ENCODE peak calls at places on chromosomes 11 and 22, in nine cellular contexts. A is uterus; H is tibial artery; K is effector memory CD4-positive, alpha-beta T cell; O is Karpas-422; J is Peyer's patch; V is adipocyte; N is spleen; Z is heart right ventricle. P is an unnamed sample. For H3K4me1, the result is how much of the 10 kb centered on the place peaks cover.

GRCh38 chr22:37462983-37463382 is 23.2 kb downstream of the MFNG start:
- DNase-seq in A (no peak), H (no peak), K (no peak), O (peak), J (no peak), V (peak), N (no peak), Z (no peak), P (no peak)

GRCh38 chr22:50702261-50702671 is 29.6 kb downstream of the SHANK3 start:
- DNase-seq in A (no peak), H (no peak), K (no peak), O (no peak), J (no peak), V (no peak), N (peak), Z (no peak), P (no peak)

GRCh38 chr11:23594755-23595154 is 734.5 kb upstream of the CCDC179 start:
- DNase-seq in A (no peak), H (no peak), K (no peak), O (no peak), J (no peak), V (no peak), N (no peak), Z (no peak), P (no peak)

GRCh38 chr11:59542142-59542810 is 30.9 kb downstream of the OR4D9 start:
- DNase-seq in A (no peak), H (no peak), K (no peak), O (no peak), J (no peak), V (no peak), N (no peak), Z (no peak), P (no peak)

GRCh38 chr11:133726576-133726975 is 118.7 kb downstream of the SPATA19 start:
- DNase-seq in A (no peak), H (no peak), K (no peak), O (no peak), J (no peak), V (no peak), N (no peak), Z (no peak), P (no peak)

GRCh38 chr22:50576070-50576469 is 2.2 kb downstream of the CPT1B start:
- DNase-seq in A (no peak), H (no peak), K (no peak), O (no peak), J (no peak), V (peak), N (no peak), Z (no peak), P (no peak)

GRCh38 chr22:38871360-38872171 is 450 bp downstream of the CBX6 start:
- DNase-seq in A (no peak), H (no peak), K (no peak), O (peak), J (peak), V (peak), N (peak), Z (no peak), P (no peak)

GRCh38 chr11:48122246-48122645 is 94.4 kb upstream of the OR4B1 start:
- DNase-seq in A (no peak), H (no peak), K (no peak), O (no peak), J (no peak), V (no peak), N (no peak), Z (no peak), P (peak)

GRCh38 chr11:99534812-99535211 is 514.1 kb downstream of the CNTN5 start:
- DNase-seq in A (no peak), H (no peak), K (no peak), O (no peak), J (no peak), V (peak), N (no peak), Z (no peak), P (no peak)

GRCh38 chr22:39214383-39215069 is 30.3 kb downstream of the PDGFB start:
- DNase-seq in A (no peak), H (no peak), K (no peak), O (no peak), J (no peak), V (peak), N (peak), Z (no peak), P (no peak)

GRCh38 chr11:71432761-71433647 is 15.2 kb downstream of the DHCR7 start:
- DNase-seq in A (no peak), H (no peak), K (no peak), O (no peak), J (no peak), V (no peak), N (no peak), Z (no peak), P (no peak)

GRCh38 chr11:29272019-29272654 is 744.7 kb downstream of the KCNA4 start:
- DNase-seq in A (no peak), H (no peak), K (no peak), O (no peak), J (no peak), V (peak), N (no peak), Z (no peak), P (no peak)

GRCh38 chr11:16632295-16633200 is 105.9 kb upstream of the C11orf58 start:
- DNase-seq in A (no peak), H (no peak), K (no peak), O (peak), J (no peak), V (peak), N (no peak), Z (no peak), P (no peak)

GRCh38 chr11:11998091-11998781 is 10.2 kb downstream of the DKK3 start:
- DNase-seq in A (no peak), H (no peak), K (no peak), O (no peak), J (no peak), V (peak), N (no peak), Z (no peak), P (no peak)

GRCh38 chr11:28757725-28758515 is 649.7 kb downstream of the METTL15 start:
- DNase-seq in A (no peak), H (no peak), K (no peak), O (no peak), J (no peak), V (peak), N (no peak), Z (no peak), P (no peak)

GRCh38 chr22:31271485-31271884 is 20.8 kb downstream of the PIK3IP1 start:
- DNase-seq in A (no peak), H (no peak), K (no peak), O (no peak), J (no peak), V (no peak), N (no peak), Z (no peak), P (no peak)

GRCh38 chr11:108223449-108224149 is 732 bp downstream of the ATM start:
- DNase-seq in A (no peak), H (peak), K (no peak), O (peak), J (no peak), V (peak), N (no peak), Z (no peak), P (no peak)

GRCh38 chr11:92830382-92831148 is 138.9 kb upstream of the MTNR1B start:
- DNase-seq in A (no peak), H (no peak), K (no peak), O (peak), J (no peak), V (no peak), N (no peak), Z (no peak), P (no peak)

GRCh38 chr11:130609121-130610035 is 160.9 kb downstream of the ADAMTS15 start:
- DNase-seq in A (peak), H (peak), K (no peak), O (no peak), J (peak), V (peak), N (no peak), Z (peak), P (peak)

GRCh38 chr11:26947379-26947844 is 46.5 kb upstream of the FIBIN start:
- DNase-seq in A (peak), H (peak), K (no peak), O (no peak), J (peak), V (peak), N (no peak), Z (no peak), P (no peak)

GRCh38 chr22:16958475-16958874 is 49.5 kb downstream of the GAB4 start:
- DNase-seq in A (no peak), H (no peak), K (no peak), O (no peak), J (no peak), V (no peak), N (no peak), Z (no peak), P (peak)

GRCh38 chr11:64268687-64269379 is 15.6 kb downstream of the BAD start:
- DNase-seq in A (peak), H (peak), K (no peak), O (peak), J (peak), V (peak), N (peak), Z (peak), P (no peak)
- H3K4me1 ChIP-seq in A (under half), H (under half), K (under half), O (under half), J (under half), V (under half), N (under half), Z (half or more), P (under half)

GRCh38 chr11:69470301-69470700 is 11.2 kb upstream of the LINC01488 start:
- DNase-seq in A (no peak), H (no peak), K (no peak), O (no peak), J (peak), V (no peak), N (peak), Z (no peak), P (no peak)

GRCh38 chr11:69470793-69471192 is 10.7 kb upstream of the LINC01488 start:
- DNase-seq in A (no peak), H (no peak), K (no peak), O (no peak), J (no peak), V (no peak), N (peak), Z (no peak), P (no peak)

GRCh38 chr11:69472766-69473519 is 8.5 kb upstream of the LINC01488 start:
- DNase-seq in A (no peak), H (no peak), K (no peak), O (no peak), J (no peak), V (no peak), N (peak), Z (no peak), P (no peak)

GRCh38 chr11:69472053-69472765 is 9.3 kb upstream of the LINC01488 start:
- DNase-seq in A (no peak), H (no peak), K (no peak), O (no peak), J (no peak), V (no peak), N (peak), Z (no peak), P (no peak)

GRCh38 chr11:69471329-69472052 is 10.0 kb upstream of the LINC01488 start:
- DNase-seq in A (no peak), H (no peak), K (no peak), O (no peak), J (no peak), V (no peak), N (peak), Z (no peak), P (no peak)
- H3K4me1 ChIP-seq in A (under half), H (under half), K (under half), O (under half), J (under half), V (under half), N (under half), Z (under half), P (under half)

GRCh38 chr11:102457056-102457677 is 4.6 kb upstream of the TMEM123 start:
- DNase-seq in A (no peak), H (no peak), K (no peak), O (no peak), J (no peak), V (no peak), N (no peak), Z (no peak), P (no peak)
- H3K4me1 ChIP-seq in A (under half), H (under half), K (under half), O (under half), J (under half), V (under half), N (under half), Z (under half), P (under half)

DNA sequence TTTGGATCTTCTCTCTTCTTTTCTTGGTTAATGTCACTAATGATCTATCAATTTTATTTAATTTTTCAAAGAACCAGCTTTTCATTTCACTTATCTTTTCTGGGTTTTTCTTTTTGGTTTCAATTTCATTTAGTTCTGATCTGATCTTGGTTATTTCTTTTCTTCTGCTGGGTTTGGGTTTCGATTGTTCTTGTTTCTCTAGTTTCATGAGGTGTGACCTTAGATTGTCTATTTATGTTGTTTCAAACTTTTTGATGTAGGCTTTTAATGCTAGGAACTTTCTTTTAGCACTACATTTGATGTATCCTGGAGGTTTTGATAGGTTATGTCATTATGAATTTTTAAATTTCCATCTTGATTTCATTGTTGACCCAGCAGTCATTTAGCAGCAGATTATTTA is 142.3 kb downstream of the C11orf87 start:
- DNase-seq in A (no peak), H (no peak), K (no peak), O (no peak), J (no peak), V (no peak), N (no peak), Z (no peak), P (no peak)
- H3K4me1 ChIP-seq in A (under half), H (under half), K (under half), O (under half), J (under half), V (under half), N (under half), Z (under half), P (under half)

GRCh38 chr11:1129666-1130160 is 28.0 kb upstream of the MUC5AC start:
- DNase-seq in A (no peak), H (no peak), K (no peak), O (no peak), J (peak), V (no peak), N (no peak), Z (no peak), P (no peak)

GRCh38 chr11:1128333-1129142 is 29.2 kb upstream of the MUC5AC start:
- DNase-seq in A (no peak), H (peak), K (no peak), O (no peak), J (peak), V (no peak), N (peak), Z (no peak), P (no peak)

GRCh38 chr11:1129143-1129665 is 28.5 kb upstream of the MUC5AC start:
- DNase-seq in A (no peak), H (peak), K (no peak), O (no peak), J (peak), V (no peak), N (no peak), Z (no peak), P (no peak)

GRCh38 chr11:1131033-1131911 is 26.5 kb upstream of the MUC5AC start:
- DNase-seq in A (no peak), H (no peak), K (no peak), O (peak), J (peak), V (no peak), N (peak), Z (no peak), P (no peak)

GRCh38 chr11:1130276-1131032 is 27.3 kb upstream of the MUC5AC start:
- DNase-seq in A (no peak), H (peak), K (no peak), O (no peak), J (peak), V (no peak), N (no peak), Z (no peak), P (no peak)
- H3K4me1 ChIP-seq in A (under half), H (under half), K (under half), O (under half), J (under half), V (under half), N (under half), Z (under half), P (under half)

GRCh38 chr11:128471138-128471661 is 116.2 kb downstream of the ETS1 start:
- DNase-seq in A (no peak), H (no peak), K (no peak), O (peak), J (peak), V (no peak), N (peak), Z (no peak), P (no peak)
- H3K4me1 ChIP-seq in A (under half), H (half or more), K (half or more), O (half or more), J (under half), V (half or more), N (half or more), Z (half or more), P (half or more)

DNA sequence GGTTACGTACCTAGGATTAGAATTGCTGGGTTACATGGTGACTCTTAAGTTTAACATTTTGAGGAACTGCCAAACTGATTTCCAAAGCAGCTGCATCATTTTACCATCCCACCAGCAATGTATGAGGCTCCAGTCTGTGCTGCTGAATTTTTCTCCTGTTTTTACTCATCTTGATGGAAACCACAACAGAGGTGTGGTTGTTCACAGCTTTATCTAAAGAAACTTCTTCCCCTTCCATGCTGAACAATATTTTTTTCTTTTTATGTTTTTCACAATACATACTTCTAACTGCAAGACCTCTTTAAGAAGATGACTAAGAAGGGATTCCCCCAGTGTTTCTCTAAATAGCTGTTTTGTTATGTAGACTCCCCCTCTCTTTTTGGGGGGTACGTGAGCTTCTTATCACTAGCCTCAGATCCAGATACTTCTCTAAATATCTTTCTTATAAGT is 24.0 kb downstream of the TCP11L1 start:
- DNase-seq in A (no peak), H (no peak), K (no peak), O (no peak), J (no peak), V (peak), N (no peak), Z (no peak), P (no peak)
- H3K4me1 ChIP-seq in A (under half), H (under half), K (under half), O (half or more), J (under half), V (under half), N (under half), Z (under half), P (under half)

GRCh38 chr11:19816040-19816439 is 103.4 kb downstream of the NAV2 start:
- DNase-seq in A (no peak), H (no peak), K (no peak), O (no peak), J (no peak), V (no peak), N (no peak), Z (no peak), P (no peak)
- H3K4me1 ChIP-seq in A (under half), H (half or more), K (under half), O (under half), J (under half), V (half or more), N (under half), Z (half or more), P (half or more)

DNA sequence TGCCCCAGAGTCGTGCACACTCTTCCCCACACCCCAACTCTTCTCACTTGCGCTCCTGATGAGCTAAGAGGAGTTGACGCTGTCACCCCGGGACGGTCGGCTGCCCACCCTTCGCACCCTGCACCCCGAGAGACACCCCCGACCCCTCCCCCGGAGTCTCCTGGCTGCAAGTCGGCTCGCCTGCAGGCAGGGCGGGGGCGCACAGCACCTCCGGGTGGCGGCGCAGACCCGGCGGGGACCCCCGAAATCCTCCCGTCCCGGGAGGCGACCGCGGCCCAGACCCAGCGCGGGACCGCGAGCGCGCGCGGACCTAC is 366 bp downstream of the RAB3IL1 start:
- DNase-seq in A (no peak), H (no peak), K (no peak), O (no peak), J (no peak), V (no peak), N (no peak), Z (no peak), P (no peak)
- H3K4me1 ChIP-seq in A (under half), H (under half), K (under half), O (under half), J (under half), V (under half), N (under half), Z (half or more), P (half or more)

DNA sequence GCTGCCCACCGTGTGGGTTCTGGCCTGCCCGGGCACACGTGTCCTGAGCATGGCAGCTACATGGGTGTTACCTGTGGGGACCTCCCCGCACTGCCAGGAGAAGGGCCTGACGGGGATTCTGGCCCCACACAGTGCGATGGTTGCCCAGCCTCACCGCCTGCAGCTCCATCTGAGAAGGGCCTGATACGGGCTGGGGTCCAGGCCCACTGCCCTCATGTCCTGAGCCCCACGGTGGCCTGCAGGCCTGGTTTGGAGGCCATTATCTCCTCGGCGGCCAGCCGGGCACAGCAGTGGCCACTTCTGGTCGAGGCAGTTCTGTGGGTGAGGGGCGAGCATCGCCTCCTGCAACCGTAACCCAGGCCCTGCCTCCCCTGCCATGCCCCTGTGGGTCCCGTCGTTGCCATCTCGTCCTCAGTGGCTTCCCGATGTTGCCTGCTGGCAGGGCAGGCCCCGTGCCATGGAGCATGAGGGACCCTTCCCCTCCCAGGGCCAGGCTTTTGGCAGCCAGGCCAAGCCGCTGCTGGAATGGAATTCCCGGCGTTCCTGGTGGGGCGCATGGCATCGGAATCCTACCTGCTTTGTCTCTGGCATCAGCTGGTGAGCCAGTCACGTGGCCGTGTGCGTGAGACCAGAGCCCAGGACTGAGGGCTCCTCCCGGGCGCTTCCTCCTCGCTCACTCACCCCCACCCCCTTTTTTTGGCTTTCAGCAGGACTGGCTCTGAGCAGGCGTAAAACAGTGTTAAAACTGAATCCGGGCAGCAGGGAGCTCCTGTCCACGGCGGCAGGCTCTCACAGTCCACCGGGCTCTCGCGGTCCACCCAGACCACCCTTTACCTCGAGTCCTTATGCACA is 71.9 kb upstream of the PPARA start:
- DNase-seq in A (peak), H (peak), K (no peak), O (no peak), J (peak), V (no peak), N (peak), Z (peak), P (no peak)
- H3K4me1 ChIP-seq in A (under half), H (half or more), K (under half), O (under half), J (under half), V (under half), N (half or more), Z (half or more), P (half or more)

P was measured in esophagus muscularis mucosa.